ENCODE peak calls at places on chromosome X, in six cellular contexts. M is AG04450, H is SK-N-SH, E is HL-60, T is thyroid gland, L is dorsolateral prefrontal cortex. Q is an unnamed sample.

GRCh38 chrX:47562615-47563243 is 1.7 kb downstream of the ARAF start:
- DNase-seq in H (no peak), T (no peak), M (no peak), L (no peak), E (no peak), Q (no peak)

GRCh38 chrX:153576239-153576870 is 22.6 kb downstream of the CCNQ start:
- DNase-seq in H (no peak), M (no peak), E (no peak), T (no peak), L (no peak), Q (no peak)

GRCh38 chrX:55908685-55909212 is 191.2 kb downstream of the RRAGB start:
- DNase-seq in L (peak), H (no peak), T (peak), E (no peak), M (no peak), Q (peak)

GRCh38 chrX:154063234-154063633 is 34.3 kb downstream of the MECP2 start:
- DNase-seq in E (no peak), L (no peak), M (no peak), T (no peak), H (no peak), Q (no peak)

GRCh38 chrX:9378980-9379696 is 85.7 kb upstream of the TBL1X start:
- DNase-seq in M (no peak), T (no peak), H (no peak), L (no peak), E (peak), Q (no peak)

GRCh38 chrX:56802921-56803848 is 74.1 kb downstream of the NBDY start:
- DNase-seq in L (peak), E (no peak), H (peak), M (no peak), T (peak), Q (peak)

GRCh38 chrX:46621572-46621971 is 48.0 kb downstream of the CHST7 start:
- DNase-seq in H (no peak), M (no peak), E (no peak), T (no peak), L (no peak), Q (no peak)

GRCh38 chrX:40933132-40934078 is 151.8 kb upstream of the USP9X start:
- DNase-seq in E (no peak), M (no peak), T (no peak), H (peak), L (no peak), Q (no peak)

GRCh38 chrX:15382809-15383208 is 1.4 kb downstream of the VEGFD start:
- DNase-seq in H (no peak), E (no peak), T (no peak), L (no peak), M (no peak), Q (no peak)

GRCh38 chrX:154369453-154370299 is 4.8 kb downstream of the FLNA start:
- DNase-seq in H (peak), T (peak), E (peak), M (peak), L (no peak), Q (no peak)

GRCh38 chrX:110284159-110284558 is 33.7 kb downstream of the AMMECR1 start:
- DNase-seq in E (no peak), T (no peak), L (no peak), M (peak), H (no peak), Q (no peak)

GRCh38 chrX:103539695-103540094 is 20.4 kb upstream of the RAB40A start:
- DNase-seq in M (no peak), L (no peak), H (no peak), T (no peak), E (no peak), Q (no peak)

GRCh38 chrX:103536732-103537131 is 17.4 kb upstream of the RAB40A start:
- DNase-seq in M (no peak), E (no peak), T (no peak), L (no peak), H (no peak), Q (no peak)

GRCh38 chrX:103536071-103536470 is 16.8 kb upstream of the RAB40A start:
- DNase-seq in H (no peak), E (no peak), M (no peak), T (no peak), L (no peak), Q (no peak)

GRCh38 chrX:103538728-103539127 is 19.4 kb upstream of the RAB40A start:
- DNase-seq in H (no peak), M (no peak), E (no peak), T (no peak), L (no peak), Q (no peak)

DNA sequence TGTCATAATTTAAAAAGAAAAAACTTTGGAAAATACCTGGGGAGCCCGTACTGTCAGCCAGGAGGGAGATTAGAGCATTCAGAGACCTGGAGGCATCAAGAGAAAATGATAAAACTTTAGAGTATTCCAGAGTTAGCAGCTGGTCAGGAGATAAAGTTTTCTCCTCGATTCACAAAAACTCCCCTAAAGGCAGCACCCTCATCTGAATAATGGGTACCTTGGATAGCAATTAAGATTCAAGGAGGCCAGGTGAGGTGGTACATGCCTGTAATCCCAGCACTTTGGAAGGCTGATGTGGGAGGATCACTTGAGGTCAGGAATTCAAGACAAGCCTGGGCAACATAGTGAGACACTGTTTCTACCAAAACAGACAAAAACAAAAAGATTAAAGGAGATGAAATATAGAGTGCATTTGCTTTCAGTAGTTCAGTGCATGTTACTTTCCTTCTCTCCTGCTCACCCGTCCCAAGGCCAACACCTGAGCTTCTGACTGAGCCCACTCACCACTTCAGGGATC is 18.6 kb upstream of the RAB40A start:
- DNase-seq in T (no peak), M (no peak), E (no peak), H (no peak), L (no peak), Q (no peak)
- H3K27ac ChIP-seq in T (no peak), M (no peak), E (no peak), H (no peak), L (no peak), Q (no peak)

DNA sequence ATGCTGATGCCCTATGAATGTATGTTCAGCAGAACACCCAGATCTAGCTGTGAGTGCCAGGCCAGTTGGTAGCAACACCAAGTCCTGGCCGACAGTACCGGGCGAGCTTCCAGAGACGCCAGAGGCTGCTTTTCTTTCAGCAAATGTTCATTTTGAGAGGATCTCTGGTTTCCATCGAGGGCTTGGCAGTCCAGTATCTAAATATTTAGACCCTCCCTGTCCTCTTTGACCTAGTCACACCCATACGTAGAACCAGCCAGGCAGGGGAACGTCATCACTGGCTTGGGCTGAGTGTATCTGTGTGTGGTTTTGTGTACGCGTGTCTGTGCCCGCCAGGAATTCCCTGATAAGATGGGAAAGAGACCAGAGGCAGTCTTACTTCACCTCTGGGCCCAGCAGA is 14.8 kb upstream of the ELF4 start:
- DNase-seq in E (no peak), H (peak), L (peak), T (no peak), M (no peak), Q (no peak)
- H3K27ac ChIP-seq in E (no peak), H (no peak), L (no peak), T (no peak), M (no peak), Q (no peak)

DNA sequence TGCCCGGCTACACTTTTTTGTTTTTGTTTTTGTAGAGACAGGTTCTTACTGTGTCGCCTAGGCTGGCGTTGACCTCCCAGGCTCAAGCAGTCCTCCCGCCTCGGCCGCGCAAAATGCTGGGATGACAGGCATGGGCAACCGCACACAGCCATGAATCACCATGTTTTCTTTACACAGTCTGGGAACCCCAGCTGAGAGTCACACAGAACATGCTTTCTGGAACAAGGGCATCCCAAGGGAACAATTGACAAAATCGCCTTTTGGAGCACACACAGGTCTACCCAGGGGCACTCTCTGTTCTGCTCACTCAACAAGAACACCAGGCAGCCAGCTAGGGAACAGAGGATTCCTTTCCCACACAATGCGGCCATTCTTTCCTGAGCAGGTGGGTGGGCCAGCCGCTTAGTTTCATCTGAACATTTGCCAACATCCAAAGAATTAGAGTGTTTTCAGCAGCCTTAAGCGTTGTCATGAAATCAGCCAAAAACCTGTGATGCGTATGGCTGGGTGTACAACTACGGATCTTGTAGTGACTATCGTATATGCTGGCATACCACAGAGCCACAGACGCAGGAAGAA is 15.7 kb downstream of the PRKX start:
- DNase-seq in E (no peak), M (no peak), H (no peak), L (no peak), T (peak), Q (peak)
- H3K27ac ChIP-seq in E (no peak), M (peak), H (no peak), L (peak), T (peak), Q (peak)

GRCh38 chrX:13902406-13902805 is 85.5 kb upstream of the GPM6B start:
- DNase-seq in E (no peak), M (no peak), T (no peak), L (no peak), H (no peak), Q (no peak)

GRCh38 chrX:13901354-13901753 is 84.5 kb upstream of the GPM6B start:
- DNase-seq in M (no peak), L (no peak), H (no peak), E (no peak), T (no peak), Q (no peak)

GRCh38 chrX:13911581-13911980 is 94.7 kb upstream of the GPM6B start:
- DNase-seq in T (no peak), E (no peak), L (no peak), H (no peak), M (peak), Q (no peak)

GRCh38 chrX:13903405-13903804 is 86.5 kb upstream of the GPM6B start:
- DNase-seq in T (no peak), M (peak), E (no peak), H (no peak), L (no peak), Q (no peak)

GRCh38 chrX:13906103-13906502 is 89.2 kb upstream of the GPM6B start:
- DNase-seq in H (no peak), T (no peak), E (no peak), M (no peak), L (no peak), Q (no peak)
- H3K27ac ChIP-seq in H (no peak), T (no peak), E (no peak), M (no peak), L (peak), Q (peak)

GRCh38 chrX:64205735-64206491 is 405 bp upstream of the AMER1 start:
- DNase-seq in H (peak), E (peak), T (peak), M (peak), L (peak), Q (peak)
- H3K27ac ChIP-seq in H (peak), E (peak), T (peak), M (peak), L (peak), Q (peak)

GRCh38 chrX:148633509-148633908 is 133.1 kb downstream of the AFF2 start:
- DNase-seq in L (no peak), E (no peak), M (no peak), H (no peak), T (no peak), Q (no peak)
- H3K27ac ChIP-seq in L (no peak), E (no peak), M (no peak), H (no peak), T (no peak), Q (no peak)

GRCh38 chrX:96081891-96082290 is 602.8 kb upstream of the DIAPH2 start:
- DNase-seq in L (no peak), H (no peak), T (no peak), M (no peak), E (no peak), Q (no peak)
- H3K27ac ChIP-seq in L (no peak), H (no peak), T (no peak), M (no peak), E (no peak), Q (no peak)

GRCh38 chrX:69109036-69109663 is 56.1 kb downstream of the PJA1 start:
- DNase-seq in H (no peak), L (no peak), T (no peak), E (no peak), M (no peak), Q (no peak)

GRCh38 chrX:69113723-69114122 is 51.5 kb downstream of the PJA1 start:
- DNase-seq in H (no peak), E (no peak), T (no peak), L (no peak), M (no peak), Q (no peak)

GRCh38 chrX:69107231-69107739 is 58.0 kb downstream of the PJA1 start:
- DNase-seq in L (no peak), T (peak), M (no peak), H (no peak), E (no peak), Q (no peak)

GRCh38 chrX:69107747-69108410 is 57.4 kb downstream of the PJA1 start:
- DNase-seq in T (peak), E (no peak), H (no peak), L (no peak), M (no peak), Q (no peak)

DNA sequence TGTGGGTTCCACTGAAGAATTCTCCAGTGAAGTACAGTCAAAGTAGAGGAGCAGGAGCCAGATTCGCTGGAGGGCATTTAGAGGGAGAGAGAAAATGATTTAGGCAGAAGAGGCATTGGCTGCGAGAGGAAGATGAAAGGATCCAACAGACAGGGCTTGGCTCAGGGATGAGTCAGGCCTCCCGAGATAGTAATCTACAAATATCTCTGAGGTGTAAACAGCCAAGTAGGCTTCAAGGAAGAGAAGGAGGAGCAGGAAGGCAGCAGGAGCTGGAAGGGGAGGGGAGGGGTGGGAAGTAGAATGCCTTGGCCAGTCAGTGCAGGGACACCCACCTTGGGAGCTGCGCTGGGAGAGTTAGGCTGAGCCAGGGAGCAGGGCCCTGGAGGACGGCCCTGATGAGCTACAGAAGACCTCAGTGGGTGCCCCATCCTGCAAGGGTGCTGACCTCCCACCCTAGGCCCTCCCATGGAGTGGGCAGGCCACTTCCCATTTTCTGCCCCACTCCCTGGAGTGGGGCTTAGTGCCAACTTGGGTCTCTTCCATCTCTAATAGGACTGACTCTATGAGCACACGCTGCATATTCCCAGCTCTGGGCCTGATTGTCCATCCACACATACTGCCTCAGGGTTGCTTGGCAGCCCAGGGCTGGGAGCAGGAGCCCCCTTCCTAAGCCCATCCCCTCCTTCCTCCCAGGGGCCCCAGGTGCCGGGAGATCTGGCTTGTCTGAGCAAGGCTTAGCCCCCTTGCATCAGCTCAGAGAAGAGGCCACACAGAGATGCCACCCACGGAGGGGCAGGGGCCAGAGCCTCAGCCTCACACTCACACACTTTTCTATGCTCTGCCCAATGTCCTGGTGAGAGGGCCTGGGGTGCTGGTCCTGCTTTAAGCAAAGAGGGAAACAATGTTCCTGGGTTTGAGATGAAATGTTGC is 55.3 kb downstream of the PJA1 start:
- DNase-seq in T (no peak), L (no peak), M (peak), H (no peak), E (no peak), Q (no peak)
- H3K27ac ChIP-seq in T (no peak), L (no peak), M (no peak), H (no peak), E (no peak), Q (no peak)

DNA sequence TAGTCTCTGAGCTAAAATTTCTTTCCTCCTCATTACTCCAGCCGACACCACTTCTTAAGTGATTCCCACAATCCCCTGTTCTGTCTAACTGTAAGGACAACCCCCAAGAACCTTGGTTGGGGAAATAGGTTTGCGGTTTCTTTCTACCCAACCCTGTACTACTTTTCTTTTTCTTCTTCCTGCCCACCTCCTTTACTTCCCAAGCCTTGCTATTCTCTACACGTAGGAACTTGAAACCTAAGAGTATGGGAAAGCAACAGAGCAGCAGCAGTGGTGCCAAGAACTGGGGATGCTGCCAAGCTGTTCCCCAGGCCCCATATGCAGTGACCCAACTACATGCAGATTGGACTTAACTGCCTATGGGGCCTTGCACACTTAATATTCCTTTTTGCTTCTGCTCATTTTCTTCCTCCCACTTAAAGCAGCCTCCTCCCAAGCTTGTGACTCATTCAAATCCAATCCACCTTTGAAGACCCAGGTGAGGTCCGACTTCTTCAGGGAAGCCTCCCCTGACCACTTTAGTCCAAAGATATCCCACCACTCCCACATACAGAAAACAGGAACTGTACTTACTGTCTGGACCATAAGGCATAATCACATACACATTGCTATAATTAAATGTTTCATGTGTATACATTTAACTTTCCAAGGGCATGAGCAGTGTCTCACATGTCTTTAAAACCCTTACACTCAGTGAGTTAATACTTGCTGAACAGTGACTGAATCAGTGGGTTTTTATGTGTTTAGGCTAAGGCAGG is 1.7 kb downstream of the FAM120C start:
- DNase-seq in E (no peak), T (no peak), L (no peak), H (no peak), M (no peak), Q (no peak)
- H3K27ac ChIP-seq in E (peak), T (no peak), L (no peak), H (peak), M (peak), Q (no peak)

Q was measured in substantia nigra.